ENCODE peak calls at places on chromosomes 4 and X, in four cellular contexts. V is HepG2, K is K562, H is GM12878. Q is an unnamed sample.

GRCh38 chrX:69021095-69021494 is 144.2 kb downstream of the PJA1 start:
- DNase-seq in H (no peak), V (no peak), K (no peak), Q (no peak)

GRCh38 chr4:967113-968104 is 6.0 kb downstream of the DGKQ start:
- DNase-seq in H (no peak), K (no peak), V (no peak), Q (peak)

GRCh38 chrX:67780694-67781109 is 236.9 kb downstream of the AR start:
- DNase-seq in K (peak), H (no peak), V (no peak), Q (no peak)

GRCh38 chrX:103376979-103377324 is 614 bp downstream of the BEX3 start:
- DNase-seq in V (no peak), K (no peak), H (no peak), Q (peak)

GRCh38 chr4:95549246-95550138 is 719 bp upstream of the UNC5C start:
- DNase-seq in K (no peak), H (peak), V (no peak), Q (peak)

GRCh38 chrX:132716006-132716405 is 227.2 kb upstream of the MBNL3 start:
- DNase-seq in V (no peak), H (no peak), K (no peak), Q (no peak)

GRCh38 chrX:10415704-10416001 is 204.7 kb downstream of the MID1 start:
- DNase-seq in K (no peak), V (no peak), H (no peak), Q (no peak)

GRCh38 chrX:39603291-39603690 is 494.5 kb downstream of the BCOR start:
- DNase-seq in K (no peak), H (no peak), V (no peak), Q (no peak)

GRCh38 chrX:109716431-109717028 is 16.5 kb downstream of the ACSL4 start:
- DNase-seq in H (no peak), V (no peak), K (no peak), Q (no peak)

GRCh38 chr4:138034871-138035270 is 207.3 kb downstream of the SLC7A11 start:
- DNase-seq in K (peak), H (no peak), V (no peak), Q (no peak)

GRCh38 chr4:95889662-95890061 is 49.8 kb downstream of the PDHA2 start:
- DNase-seq in K (no peak), V (no peak), H (no peak), Q (no peak)

GRCh38 chrX:68179355-68179754 is 253.9 kb downstream of the OPHN1 start:
- DNase-seq in V (no peak), K (peak), H (no peak), Q (no peak)

GRCh38 chr4:152045781-152046571 is 285.2 kb upstream of the GATB start:
- DNase-seq in K (peak), H (no peak), V (peak), Q (peak)

GRCh38 chr4:113560579-113560978 is 201.0 kb downstream of the CAMK2D start:
- DNase-seq in K (no peak), V (no peak), H (no peak), Q (no peak)

GRCh38 chr4:74543247-74543670 is 98.3 kb downstream of the AREG start:
- DNase-seq in H (peak), V (no peak), K (peak), Q (no peak)

GRCh38 chrX:1246816-1247215 is 21.8 kb upstream of the CSF2RA start:
- DNase-seq in V (peak), H (peak), K (peak), Q (peak)

GRCh38 chr4:110637408-110638131 is 14.7 kb upstream of the PITX2 start:
- DNase-seq in K (no peak), V (no peak), H (no peak), Q (peak)

GRCh38 chr4:186554485-186554884 is 882 bp downstream of the MTNR1A start:
- DNase-seq in K (peak), H (no peak), V (peak), Q (peak)

GRCh38 chrX:68504237-68504636 is 5.4 kb downstream of the YIPF6 start:
- DNase-seq in H (no peak), V (no peak), K (peak), Q (no peak)

GRCh38 chr4:4317496-4318232 is 27.6 kb downstream of the ZBTB49 start:
- DNase-seq in V (no peak), H (no peak), K (no peak), Q (no peak)

GRCh38 chrX:108097380-108097779 is 5.8 kb downstream of the ATG4A start:
- DNase-seq in H (no peak), K (no peak), V (no peak), Q (no peak)

GRCh38 chr4:181294421-181294820 is 948.8 kb upstream of the TENM3 start:
- DNase-seq in K (no peak), H (no peak), V (no peak), Q (no peak)

GRCh38 chrX:11667286-11667685 is 1.6 kb upstream of the ARHGAP6 start:
- DNase-seq in H (peak), V (no peak), K (no peak), Q (no peak)

GRCh38 chrX:78922754-78923153 is 22.4 kb upstream of the P2RY10 start:
- DNase-seq in K (no peak), V (no peak), H (no peak), Q (no peak)

GRCh38 chr4:153154010-153154975 is 50.0 kb upstream of the TRIM2 start:
- DNase-seq in K (no peak), V (no peak), H (no peak), Q (no peak)

GRCh38 chrX:154348114-154348531 is 26.3 kb downstream of the FLNA start:
- DNase-seq in H (no peak), V (no peak), K (no peak), Q (no peak)

GRCh38 chr4:185127021-185127925 is 15.8 kb upstream of the SLC25A4 start:
- DNase-seq in K (no peak), V (no peak), H (no peak), Q (peak)

GRCh38 chr4:25966171-25966570 is 52.2 kb downstream of the SMIM20 start:
- DNase-seq in K (no peak), V (no peak), H (no peak), Q (no peak)

GRCh38 chr4:1499465-1499864 is 93.2 kb upstream of the NKX1-1 start:
- DNase-seq in V (no peak), K (no peak), H (no peak), Q (peak)

GRCh38 chrX:150564838-150565237 is 3.6 kb upstream of the MTM1 start:
- DNase-seq in H (no peak), K (no peak), V (no peak), Q (no peak)

DNA sequence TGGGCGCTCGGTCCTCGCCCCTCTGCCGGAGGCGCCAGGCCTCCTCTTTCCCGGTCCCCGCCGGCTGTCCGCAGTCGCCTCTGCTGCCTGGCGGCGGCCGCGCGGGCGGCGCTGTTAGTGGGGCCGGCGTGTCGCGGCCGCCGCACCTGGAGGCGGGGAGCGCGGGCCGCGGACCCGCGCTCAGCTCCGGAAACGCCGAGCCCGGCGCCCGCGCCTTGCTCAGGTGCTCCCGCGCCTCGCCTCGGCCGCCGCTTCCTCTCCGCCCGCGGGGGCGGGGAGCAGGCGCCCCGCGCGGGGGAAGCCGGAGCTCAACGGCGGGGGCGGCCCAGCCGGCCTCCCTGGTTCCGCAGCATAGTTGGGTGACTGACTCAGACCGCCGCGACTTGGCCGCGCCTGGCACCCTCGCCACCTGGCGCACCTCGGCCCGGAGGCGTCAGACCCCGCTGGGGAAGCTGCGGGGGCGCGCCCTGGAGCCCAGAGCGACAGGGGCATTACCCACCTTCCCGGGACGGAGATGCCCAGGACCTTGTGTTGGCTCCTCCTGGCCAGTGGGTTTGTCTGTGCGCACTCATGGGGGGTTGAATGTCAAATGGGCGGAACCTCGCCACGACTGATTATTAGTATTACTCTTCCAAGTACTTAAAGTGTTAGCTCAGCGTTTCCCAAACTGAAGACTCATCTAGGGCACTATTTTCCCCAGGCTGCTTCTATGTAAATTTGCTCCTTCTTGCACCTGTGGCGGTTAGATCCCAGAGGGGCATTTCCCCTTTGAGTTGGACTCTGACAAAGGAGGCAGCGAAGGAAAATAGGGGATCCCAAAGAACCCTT is at the start of gene ARAP2:
- DNase-seq in H (no peak), K (peak), V (no peak), Q (peak)
- TF ChIP-seq MAX in H (peak), K (no peak), V (no peak), Q (no peak)

DNA sequence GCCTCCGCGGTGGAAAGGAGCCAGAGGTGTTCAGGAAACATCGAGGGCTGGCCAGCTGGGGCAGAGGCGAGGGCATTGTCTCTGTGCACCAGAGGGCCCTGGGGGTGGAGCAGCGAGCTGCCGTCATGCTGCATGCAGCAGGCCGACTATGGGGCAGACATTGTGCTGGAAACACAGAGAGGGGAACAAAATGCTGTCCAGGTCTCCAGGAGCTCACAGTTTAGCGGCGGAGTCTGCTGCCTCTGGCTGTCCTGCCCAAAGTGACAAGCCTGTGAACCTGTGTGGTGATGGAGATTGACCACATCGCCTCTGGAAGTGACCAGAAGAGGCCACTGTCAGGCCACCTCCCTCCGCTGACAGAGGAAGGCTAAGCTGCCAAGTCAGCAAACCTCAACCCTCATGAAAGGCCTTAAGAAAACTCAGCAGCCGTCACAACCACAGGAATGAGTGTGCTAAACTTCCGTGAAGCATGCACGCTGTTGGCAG is 20.1 kb upstream of the SASH3 start:
- DNase-seq in V (no peak), K (peak), H (no peak), Q (no peak)
- TF ChIP-seq NR2C2 in V (no peak), K (no peak), H (no peak), Q (no peak)

GRCh38 chrX:139448996-139449395 is 81.5 kb upstream of the F9 start:
- DNase-seq in K (no peak), H (no peak), V (no peak), Q (no peak)

GRCh38 chrX:139446832-139447231 is 83.7 kb upstream of the F9 start:
- DNase-seq in H (no peak), K (no peak), V (no peak), Q (no peak)
- TF ChIP-seq MAX in H (no peak), K (no peak), V (no peak), Q (no peak)

GRCh38 chr4:162282711-162283110 is 118.9 kb upstream of the FSTL5 start:
- DNase-seq in V (no peak), H (no peak), K (no peak), Q (no peak)

GRCh38 chr4:162285753-162286152 is 122.0 kb upstream of the FSTL5 start:
- DNase-seq in H (no peak), K (no peak), V (no peak), Q (no peak)
- TF ChIP-seq NR2C2 in H (no peak), K (no peak), V (no peak), Q (no peak)

DNA sequence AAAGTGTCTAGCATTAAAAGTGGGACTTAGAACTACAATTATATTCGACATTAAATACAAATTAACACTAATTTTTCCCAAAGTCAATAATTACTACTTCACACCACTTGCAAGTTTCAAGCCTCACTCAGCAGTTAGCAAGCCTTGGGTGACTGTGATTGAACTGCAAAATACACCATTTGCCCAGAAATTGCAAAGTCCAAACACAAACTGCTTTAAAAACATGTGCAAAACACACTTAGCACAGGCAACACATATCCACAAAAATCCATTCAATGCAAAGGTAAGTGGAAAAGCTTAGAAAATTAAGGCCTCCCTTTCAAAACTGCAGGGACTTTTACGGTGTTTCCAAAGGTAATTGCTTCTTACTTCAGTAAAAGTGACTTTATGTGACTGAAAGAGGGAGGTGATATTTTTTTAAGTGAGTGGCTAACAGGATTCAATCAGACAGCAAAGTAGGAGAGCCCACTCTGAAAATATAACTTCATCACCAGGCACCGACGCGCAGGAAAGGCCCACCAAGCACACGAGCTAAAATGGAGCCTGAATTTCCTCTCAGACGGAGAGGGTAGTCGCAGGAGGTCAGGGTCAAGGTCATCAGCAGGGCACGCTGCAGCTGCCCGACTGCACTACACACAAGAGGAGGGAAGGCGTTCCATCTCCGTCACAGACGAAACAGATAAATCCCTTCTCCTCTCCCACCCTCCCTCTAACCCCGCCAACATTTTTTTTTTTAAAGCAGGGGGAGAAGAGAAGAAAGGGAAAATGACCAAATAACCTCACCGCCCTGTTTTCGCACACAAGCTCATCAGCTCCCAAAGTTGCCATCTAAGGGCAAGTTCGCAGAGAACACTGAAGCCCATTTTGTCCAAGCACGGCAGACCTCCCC is 3.1 kb downstream of the ZNF827 start:
- DNase-seq in H (peak), K (peak), V (peak), Q (peak)
- TF ChIP-seq MAX in H (no peak), K (no peak), V (peak), Q (no peak)

GRCh38 chr4:13539047-13539720 is 5.1 kb downstream of the NKX3-2 start:
- DNase-seq in V (no peak), H (no peak), K (no peak), Q (no peak)
- TF ChIP-seq NR2C2 in V (no peak), H (no peak), K (no peak), Q (no peak)

GRCh38 chr4:177696438-177696966 is 254.3 kb upstream of the AGA start:
- DNase-seq in H (no peak), V (no peak), K (no peak), Q (peak)

DNA sequence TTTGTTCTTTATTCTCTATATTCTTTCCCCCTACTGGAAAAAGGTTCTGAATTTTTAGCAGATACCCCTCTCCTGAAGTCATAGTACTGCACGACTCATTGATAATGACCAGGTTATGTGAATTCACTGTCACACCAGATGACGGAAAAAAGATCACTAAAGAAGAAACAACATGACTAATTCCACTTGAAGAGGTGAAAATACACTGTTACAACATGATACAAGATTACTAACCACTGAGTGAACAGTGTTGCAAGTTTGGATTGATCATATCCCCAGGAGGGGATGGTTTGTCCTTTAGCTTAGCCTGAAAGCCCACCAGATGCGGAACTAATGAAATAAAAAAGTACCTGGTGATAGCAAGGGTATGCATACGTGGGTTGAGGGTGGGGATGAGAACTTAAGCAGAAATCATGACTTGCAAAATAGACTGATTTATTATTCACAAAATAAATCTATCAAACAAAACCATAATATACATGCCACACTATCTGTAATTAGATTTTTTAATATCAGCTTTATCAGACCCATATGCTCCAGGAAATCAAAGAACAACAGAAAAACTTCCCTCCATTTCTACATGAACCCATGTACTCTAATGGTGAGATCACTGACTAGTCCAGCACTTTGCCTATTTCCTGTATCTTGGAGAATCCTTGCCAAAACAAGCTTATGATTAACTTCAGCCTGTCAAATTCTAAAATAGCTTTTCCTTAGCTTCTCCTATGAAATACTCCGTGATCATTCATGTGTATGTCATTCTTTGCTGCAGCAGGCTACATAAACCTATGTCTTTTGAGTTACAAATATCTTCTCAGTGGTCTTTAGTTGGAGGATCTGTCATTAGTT is 257.4 kb upstream of the AGA start:
- DNase-seq in V (no peak), K (no peak), H (no peak), Q (no peak)
- TF ChIP-seq MAX in V (no peak), K (no peak), H (no peak), Q (no peak)